ENCODE peak calls at places on chromosomes 1 and 21, in four cellular contexts. One of them, this sample, is unnamed.

GRCh38 chr1:6508154-6508875 is 16.8 kb upstream of the PLEKHG5 start:
- DNase-seq in H1: no peak
- DNase-seq in K562: no peak
- DNase-seq in HepG2: no peak
- DNase-seq in this sample: no peak

GRCh38 chr1:21301794-21302440 is 11.7 kb upstream of the ECE1 start:
- DNase-seq in H1: no peak
- DNase-seq in K562: no peak
- DNase-seq in HepG2: no peak
- DNase-seq in this sample: no peak

GRCh38 chr1:34787461-34788420 is 5.1 kb upstream of the GJA4 start:
- DNase-seq in H1: no peak
- DNase-seq in K562: peak
- DNase-seq in HepG2: peak
- DNase-seq in this sample: no peak

GRCh38 chr1:53020588-53020987 is 41.4 kb upstream of the PODN start:
- DNase-seq in H1: no peak
- DNase-seq in K562: no peak
- DNase-seq in HepG2: no peak
- DNase-seq in this sample: no peak

GRCh38 chr1:11285883-11286734 is 13.1 kb downstream of the UBIAD1 start:
- DNase-seq in H1: no peak
- DNase-seq in K562: no peak
- DNase-seq in HepG2: no peak
- DNase-seq in this sample: peak

GRCh38 chr1:227318003-227318851 is at the start of gene CDC42BPA:
- DNase-seq in H1: peak
- DNase-seq in K562: peak
- DNase-seq in HepG2: peak
- DNase-seq in this sample: peak

GRCh38 chr1:3547055-3548005 is 64.0 kb downstream of the MEGF6 start:
- DNase-seq in H1: no peak
- DNase-seq in K562: no peak
- DNase-seq in HepG2: no peak
- DNase-seq in this sample: no peak

GRCh38 chr1:8524637-8525157 is 206.8 kb downstream of the SLC45A1 start:
- DNase-seq in H1: no peak
- DNase-seq in K562: no peak
- DNase-seq in HepG2: no peak
- DNase-seq in this sample: no peak

GRCh38 chr1:94989911-94990463 is 63.1 kb upstream of the CNN3 start:
- DNase-seq in H1: no peak
- DNase-seq in K562: no peak
- DNase-seq in HepG2: no peak
- DNase-seq in this sample: no peak

GRCh38 chr1:2177946-2178538 is 16.5 kb downstream of the FAAP20 start:
- DNase-seq in H1: no peak
- DNase-seq in K562: no peak
- DNase-seq in HepG2: no peak
- DNase-seq in this sample: no peak

GRCh38 chr1:200471739-200472138 is 61.9 kb upstream of the ZNF281 start:
- DNase-seq in H1: no peak
- DNase-seq in K562: no peak
- DNase-seq in HepG2: no peak
- DNase-seq in this sample: no peak

GRCh38 chr1:156911587-156912298 is 8.7 kb upstream of the LRRC71 start:
- DNase-seq in H1: no peak
- DNase-seq in K562: no peak
- DNase-seq in HepG2: no peak
- DNase-seq in this sample: no peak

GRCh38 chr1:195948123-195948895 is 659.9 kb downstream of the KCNT2 start:
- DNase-seq in H1: no peak
- DNase-seq in K562: no peak
- DNase-seq in HepG2: no peak
- DNase-seq in this sample: no peak

GRCh38 chr1:209375681-209376360 is 207.7 kb upstream of the CAMK1G start:
- DNase-seq in H1: no peak
- DNase-seq in K562: no peak
- DNase-seq in HepG2: no peak
- DNase-seq in this sample: no peak

GRCh38 chr1:43317817-43318471 is 17.2 kb downstream of the TIE1 start:
- DNase-seq in H1: no peak
- DNase-seq in K562: peak
- DNase-seq in HepG2: no peak
- DNase-seq in this sample: no peak

GRCh38 chr1:214970016-214970415 is 112.5 kb upstream of the KCNK2 start:
- DNase-seq in H1: no peak
- DNase-seq in K562: no peak
- DNase-seq in HepG2: no peak
- DNase-seq in this sample: no peak

GRCh38 chr1:2046953-2047748 is 3.1 kb upstream of the PRKCZ start:
- DNase-seq in H1: no peak
- DNase-seq in K562: no peak
- DNase-seq in HepG2: peak
- DNase-seq in this sample: no peak

GRCh38 chr21:29748391-29749167 is 191.2 kb downstream of the GRIK1 start:
- DNase-seq in H1: no peak
- DNase-seq in K562: no peak
- DNase-seq in HepG2: no peak
- DNase-seq in this sample: no peak

GRCh38 chr1:230270185-230270939 is 155.8 kb downstream of the PGBD5 start:
- DNase-seq in H1: no peak
- DNase-seq in K562: no peak
- DNase-seq in HepG2: no peak
- DNase-seq in this sample: no peak

GRCh38 chr1:7856345-7856744 is 3.5 kb upstream of the UTS2 start:
- DNase-seq in H1: no peak
- DNase-seq in K562: no peak
- DNase-seq in HepG2: peak
- DNase-seq in this sample: no peak

GRCh38 chr1:12505176-12505575 is 112.8 kb downstream of the DHRS3 start:
- DNase-seq in H1: no peak
- DNase-seq in K562: no peak
- DNase-seq in HepG2: no peak
- DNase-seq in this sample: no peak

GRCh38 chr1:220699044-220699443 is 8.9 kb downstream of the C1orf115 start:
- DNase-seq in H1: no peak
- DNase-seq in K562: no peak
- DNase-seq in HepG2: no peak
- DNase-seq in this sample: no peak

GRCh38 chr1:230507671-230508407 is 81.7 kb upstream of the PGBD5 start:
- DNase-seq in H1: no peak
- DNase-seq in K562: no peak
- DNase-seq in HepG2: no peak
- DNase-seq in this sample: no peak

GRCh38 chr1:155942578-155943141 is 1.2 kb downstream of the RXFP4 start:
- DNase-seq in H1: no peak
- DNase-seq in K562: no peak
- DNase-seq in HepG2: no peak
- DNase-seq in this sample: peak

GRCh38 chr1:223683586-223684487 is 18.3 kb upstream of the CAPN8 start:
- DNase-seq in H1: no peak
- DNase-seq in K562: peak
- DNase-seq in HepG2: no peak
- DNase-seq in this sample: no peak

GRCh38 chr21:42423197-42423675 is 19.5 kb downstream of the UBASH3A start:
- DNase-seq in H1: no peak
- DNase-seq in K562: no peak
- DNase-seq in HepG2: no peak
- DNase-seq in this sample: no peak

GRCh38 chr1:71339238-71339637 is 258.4 kb upstream of the ZRANB2 start:
- DNase-seq in H1: no peak
- DNase-seq in K562: no peak
- DNase-seq in HepG2: no peak
- DNase-seq in this sample: no peak

GRCh38 chr1:71345491-71345890 is 264.7 kb upstream of the ZRANB2 start:
- DNase-seq in H1: no peak
- DNase-seq in K562: no peak
- DNase-seq in HepG2: no peak
- DNase-seq in this sample: no peak

GRCh38 chr1:71343686-71344416 is 263.0 kb upstream of the ZRANB2 start:
- DNase-seq in H1: no peak
- DNase-seq in K562: peak
- DNase-seq in HepG2: no peak
- DNase-seq in this sample: no peak
- TF ChIP-seq CHD2 in H1: no peak
- TF ChIP-seq CHD2 in K562: no peak
- TF ChIP-seq CHD2 in HepG2: no peak
- TF ChIP-seq CHD2 in this sample: no peak

DNA sequence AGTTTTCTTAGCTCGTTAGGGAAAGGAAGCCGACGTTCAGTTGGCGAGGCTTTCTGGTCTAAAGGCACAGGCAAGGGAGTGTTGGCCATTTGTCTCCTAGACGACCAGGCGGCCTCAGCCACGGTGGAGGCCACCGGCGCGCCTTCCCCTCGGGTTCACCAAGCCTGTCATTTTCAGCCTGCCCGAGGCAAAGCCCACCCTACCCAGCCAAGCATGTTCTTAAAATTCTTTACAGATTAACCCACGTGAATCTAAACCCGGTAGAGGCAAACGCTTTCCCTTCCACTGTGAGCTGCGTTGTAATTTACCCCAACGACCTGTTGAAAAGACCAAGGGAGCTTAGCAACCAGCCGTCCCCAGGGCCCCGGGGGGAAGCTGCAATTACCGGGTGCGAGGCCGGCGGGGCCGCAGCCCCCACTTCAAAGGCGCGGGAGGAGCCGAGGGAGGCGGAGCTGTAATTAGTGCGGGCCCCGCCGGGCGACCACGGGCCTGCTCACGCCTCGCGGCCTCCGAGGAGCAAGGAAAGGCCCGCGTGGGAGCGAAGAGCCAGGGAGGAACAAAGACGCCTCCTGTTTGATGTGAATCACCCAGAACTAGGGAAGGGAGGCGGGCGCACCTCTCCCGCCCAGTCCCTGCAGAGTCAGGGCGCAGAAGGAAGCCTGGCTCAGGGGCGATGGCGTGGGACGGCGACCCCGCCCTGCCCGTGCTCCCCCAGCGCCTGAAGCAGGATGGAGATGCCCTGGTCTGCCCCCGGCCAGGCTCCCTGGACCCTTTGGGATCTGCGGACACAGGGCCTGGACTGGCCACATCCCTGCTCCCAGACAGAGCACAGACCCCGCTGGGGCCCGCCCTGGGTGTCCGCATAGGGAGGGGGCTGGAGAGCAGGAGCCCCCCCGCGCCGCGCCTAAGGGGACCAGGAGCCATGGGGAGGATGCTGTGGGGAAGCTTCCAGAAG is 12.1 kb upstream of the TSPEAR start:
- DNase-seq in H1: no peak
- DNase-seq in K562: no peak
- DNase-seq in HepG2: no peak
- DNase-seq in this sample: no peak
- TF ChIP-seq PHF8 in H1: no peak
- TF ChIP-seq PHF8 in K562: no peak
- TF ChIP-seq PHF8 in HepG2: no peak
- TF ChIP-seq PHF8 in this sample: no peak

DNA sequence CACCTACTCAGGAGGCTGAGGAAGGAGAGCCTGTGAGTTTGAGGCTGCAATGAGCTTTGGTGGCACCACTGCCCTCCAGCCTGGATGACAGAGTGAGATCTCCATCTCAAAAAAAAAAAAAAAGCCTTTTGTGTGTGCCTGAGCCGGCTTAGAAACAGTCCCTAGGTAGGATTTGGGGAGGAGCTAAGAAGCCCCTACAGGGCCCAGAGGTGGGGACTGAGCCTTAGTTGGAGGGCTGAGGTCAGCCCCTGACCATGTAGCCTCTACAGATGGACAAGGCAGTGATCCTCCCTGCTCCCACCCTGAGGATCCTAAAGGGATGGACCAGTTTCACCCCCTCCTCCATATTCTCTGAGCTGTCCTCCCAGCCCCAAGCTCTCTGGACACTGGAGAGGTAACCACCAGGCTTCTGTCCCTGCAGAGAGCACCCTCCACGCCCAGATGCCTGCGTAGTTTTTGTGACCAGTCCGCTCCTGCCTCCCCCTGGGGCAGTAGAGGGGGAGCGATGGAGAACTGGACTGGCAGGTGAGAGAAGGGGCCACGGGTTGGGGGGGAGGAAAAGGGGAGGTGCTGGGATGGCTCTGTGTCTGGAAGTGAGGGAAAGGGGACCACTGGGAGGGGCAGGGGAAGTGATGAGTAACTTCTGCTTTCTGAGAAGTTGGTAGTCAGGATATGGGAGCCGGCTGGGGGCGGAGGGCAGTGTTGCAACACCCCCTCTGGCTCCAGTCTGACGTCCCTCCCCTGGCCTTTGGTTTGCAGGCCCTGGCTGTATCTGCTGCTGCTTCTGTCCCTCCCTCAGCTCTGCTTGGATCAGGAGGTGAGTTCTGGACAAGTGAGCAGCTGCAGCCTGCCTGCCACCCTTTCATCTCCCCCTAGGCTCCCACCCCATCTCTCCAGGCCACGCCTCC is 2.8 kb downstream of the ADAMTSL4 start:
- DNase-seq in H1: no peak
- DNase-seq in K562: peak
- DNase-seq in HepG2: peak
- DNase-seq in this sample: no peak
- TF ChIP-seq CHD2 in H1: no peak
- TF ChIP-seq CHD2 in K562: no peak
- TF ChIP-seq CHD2 in HepG2: no peak
- TF ChIP-seq CHD2 in this sample: no peak

GRCh38 chr1:106620521-106620954 is 435.9 kb upstream of the PRMT6 start:
- DNase-seq in H1: no peak
- DNase-seq in K562: no peak
- DNase-seq in HepG2: no peak
- DNase-seq in this sample: no peak
- TF ChIP-seq PHF8 in H1: no peak
- TF ChIP-seq PHF8 in K562: no peak
- TF ChIP-seq PHF8 in HepG2: no peak
- TF ChIP-seq PHF8 in this sample: no peak

DNA sequence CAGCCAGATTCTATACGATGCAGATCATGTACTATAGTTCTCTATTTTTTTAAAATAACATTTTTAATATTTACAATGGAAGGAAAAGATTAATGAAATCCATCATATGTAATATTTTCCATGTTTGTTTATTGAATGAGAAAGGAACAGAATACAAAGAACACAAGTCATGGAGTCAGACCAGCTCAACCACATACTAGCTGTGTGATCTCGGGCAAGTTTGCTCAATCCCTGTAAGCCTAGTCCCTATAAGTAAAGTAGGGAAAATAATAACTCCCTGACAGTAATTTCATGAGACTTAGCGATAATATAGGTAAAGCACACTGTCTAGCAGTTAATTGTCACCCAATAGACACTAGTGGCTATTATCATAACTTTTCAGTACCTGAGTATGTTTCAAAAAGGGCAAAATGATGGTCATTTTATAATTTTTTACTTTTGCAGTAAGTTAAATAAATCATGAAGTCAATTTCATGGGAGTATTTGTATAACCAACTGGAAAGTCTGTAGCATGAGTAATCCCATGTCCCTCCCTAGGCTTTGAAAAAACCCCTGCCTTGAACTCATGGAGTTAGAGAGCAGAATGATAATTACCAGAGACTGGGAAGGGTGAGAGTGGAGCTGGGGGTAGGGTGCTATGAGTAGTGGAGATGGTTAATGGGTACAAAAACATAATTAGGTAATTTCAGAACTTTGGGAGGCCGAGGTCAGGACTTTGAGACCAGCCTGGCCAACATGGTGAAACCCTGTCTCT is 37.0 kb upstream of the EPS15 start:
- DNase-seq in H1: no peak
- DNase-seq in K562: no peak
- DNase-seq in HepG2: no peak
- DNase-seq in this sample: no peak
- TF ChIP-seq CHD2 in H1: no peak
- TF ChIP-seq CHD2 in K562: no peak
- TF ChIP-seq CHD2 in HepG2: no peak
- TF ChIP-seq CHD2 in this sample: no peak